ENCODE peak calls at places on chromosomes 6 and 20, in nine cellular contexts. K is fibroblast of lung, X is left ventricle myocardium inferior, B is astrocyte, M is GM20000, Z is A549, C is upper lobe of right lung, H is AG09319, L is left lung. R is an unnamed sample.

GRCh38 chr6:125533710-125534397 is 215.6 kb upstream of the HEY2 start:
- DNase-seq in X (no peak), M (no peak), K (no peak), C (no peak), Z (no peak), H (no peak), B (no peak), L (no peak), R (no peak)

GRCh38 chr6:95142661-95143060 is 434.7 kb upstream of the MANEA start:
- DNase-seq in C (no peak), B (no peak), H (no peak), X (no peak), L (no peak), M (no peak), Z (no peak), K (no peak), R (no peak)

GRCh38 chr6:27630727-27631613 is 158.1 kb upstream of the ZNF184 start:
- DNase-seq in X (no peak), Z (peak), H (no peak), M (peak), K (peak), L (no peak), C (peak), B (peak), R (no peak)

GRCh38 chr6:73134588-73134987 is 90.7 kb downstream of the KHDC1L start:
- DNase-seq in L (no peak), K (peak), Z (no peak), M (no peak), X (no peak), C (peak), B (no peak), H (no peak), R (no peak)

GRCh38 chr6:27644528-27644927 is 171.6 kb upstream of the ZNF184 start:
- DNase-seq in M (no peak), C (no peak), X (no peak), K (no peak), B (no peak), L (no peak), H (no peak), Z (no peak), R (no peak)

GRCh38 chr6:53263915-53264314 is 84.8 kb downstream of the ELOVL5 start:
- DNase-seq in Z (no peak), X (no peak), K (peak), B (peak), L (no peak), H (no peak), M (no peak), C (no peak), R (no peak)

GRCh38 chr6:118283759-118284158 is 264.3 kb upstream of the PLN start:
- DNase-seq in B (peak), K (peak), H (peak), C (no peak), X (no peak), L (no peak), Z (peak), M (peak), R (no peak)

GRCh38 chr20:61846741-61847419 is 218.8 kb downstream of the TAF4 start:
- DNase-seq in H (no peak), B (no peak), Z (no peak), X (no peak), K (no peak), M (no peak), C (no peak), L (no peak), R (no peak)

GRCh38 chr6:16524380-16524707 is 236.9 kb downstream of the ATXN1 start:
- DNase-seq in M (no peak), K (peak), X (no peak), H (no peak), C (no peak), Z (no peak), B (peak), L (no peak), R (no peak)

GRCh38 chr20:51416532-51417244 is 125.8 kb downstream of the NFATC2 start:
- DNase-seq in L (no peak), X (no peak), K (no peak), B (no peak), Z (no peak), M (no peak), C (no peak), H (no peak), R (no peak)

GRCh38 chr6:136487746-136488145 is 62.5 kb downstream of the MAP7 start:
- DNase-seq in M (no peak), B (no peak), C (no peak), X (no peak), Z (no peak), K (no peak), H (peak), L (no peak), R (no peak)

GRCh38 chr20:3092611-3093379 is 8.3 kb upstream of the AVP start:
- DNase-seq in X (no peak), M (peak), B (peak), Z (no peak), H (no peak), K (peak), C (no peak), L (no peak), R (peak)

GRCh38 chr6:142886431-142887170 is 58.4 kb downstream of the HIVEP2 start:
- DNase-seq in H (no peak), Z (no peak), M (no peak), L (no peak), B (peak), C (no peak), K (peak), X (no peak), R (no peak)

GRCh38 chr6:134678436-134678889 is 271.4 kb downstream of the ALDH8A1 start:
- DNase-seq in X (peak), Z (no peak), B (peak), H (no peak), C (no peak), L (no peak), K (peak), M (no peak), R (no peak)

GRCh38 chr6:106631356-106631755 is 2.0 kb downstream of the QRSL1 start:
- DNase-seq in H (no peak), X (no peak), C (no peak), Z (no peak), M (no peak), K (peak), L (no peak), B (no peak), R (no peak)

GRCh38 chr6:116405147-116405546 is 34.4 kb downstream of the DSE start:
- DNase-seq in Z (no peak), M (peak), C (no peak), X (no peak), B (peak), K (peak), L (no peak), H (peak), R (no peak)

GRCh38 chr20:32224463-32224862 is 16.8 kb downstream of the POFUT1 start:
- DNase-seq in B (no peak), M (no peak), X (no peak), H (no peak), C (no peak), L (no peak), K (no peak), Z (no peak), R (no peak)

GRCh38 chr20:62772994-62773858 is 23.0 kb upstream of the MRGBP start:
- DNase-seq in K (peak), B (peak), M (no peak), Z (no peak), X (no peak), C (no peak), H (peak), L (no peak), R (no peak)

GRCh38 chr6:89021629-89022028 is 58.2 kb upstream of the RNGTT start:
- DNase-seq in L (no peak), K (no peak), C (no peak), Z (no peak), M (no peak), B (no peak), H (no peak), X (no peak), R (no peak)

GRCh38 chr6:46849361-46849690 is 56.1 kb downstream of the MEP1A start:
- DNase-seq in X (no peak), M (no peak), Z (no peak), B (no peak), H (no peak), L (no peak), C (no peak), K (no peak), R (no peak)

GRCh38 chr20:57405236-57406016 is 14.2 kb downstream of the RBM38 start:
- DNase-seq in Z (no peak), K (no peak), B (no peak), M (no peak), X (no peak), L (no peak), C (no peak), H (no peak), R (no peak)

GRCh38 chr6:42279966-42280629 is 62.4 kb upstream of the MRPS10 start:
- DNase-seq in M (no peak), B (peak), H (no peak), C (peak), L (peak), X (peak), Z (no peak), K (peak), R (no peak)

GRCh38 chr6:16965679-16966078 is 136.2 kb upstream of the STMND1 start:
- DNase-seq in M (no peak), L (no peak), H (no peak), K (no peak), B (no peak), Z (no peak), X (no peak), C (no peak), R (no peak)

GRCh38 chr6:161181136-161181535 is 92.7 kb downstream of the AGPAT4 start:
- DNase-seq in K (no peak), Z (no peak), H (no peak), M (no peak), B (no peak), C (no peak), L (no peak), X (no peak), R (no peak)

GRCh38 chr20:674936-675452 is 608 bp downstream of the SCRT2 start:
- DNase-seq in H (no peak), M (no peak), C (no peak), L (no peak), K (no peak), X (no peak), Z (no peak), B (no peak), R (no peak)

GRCh38 chr6:18039481-18039880 is 52.0 kb upstream of the KIF13A start:
- DNase-seq in L (no peak), H (no peak), C (no peak), B (peak), X (no peak), Z (no peak), K (peak), M (no peak), R (no peak)

GRCh38 chr20:59581983-59582679 is 22.2 kb upstream of the PHACTR3 start:
- DNase-seq in L (no peak), M (no peak), H (no peak), X (no peak), Z (no peak), B (no peak), K (no peak), C (peak), R (no peak)

DNA sequence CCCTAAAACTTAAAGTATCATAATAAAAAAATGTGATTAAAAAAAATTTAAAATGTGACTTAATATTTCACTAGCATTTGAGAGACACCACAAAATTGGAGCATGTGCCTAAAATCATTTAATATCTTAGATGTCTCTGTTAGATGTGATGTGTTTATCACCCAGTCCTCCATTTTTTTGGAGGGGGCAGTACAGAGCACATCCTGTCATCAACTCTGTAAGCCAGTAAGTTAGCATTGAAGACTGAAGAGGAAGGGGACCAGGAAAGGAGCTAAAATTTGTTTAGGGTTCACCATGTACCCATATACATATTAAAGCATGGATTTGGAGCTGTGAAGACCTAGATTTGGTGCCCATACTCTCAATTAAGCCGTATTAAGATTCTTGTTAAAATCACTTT is 30.7 kb upstream of the ADIG start:
- DNase-seq in L (no peak), K (no peak), C (no peak), X (no peak), Z (peak), M (no peak), H (no peak), B (no peak), R (no peak)
- TF ChIP-seq CTCF in L (no peak), K (no peak), C (no peak), X (no peak), Z (no peak), M (no peak), H (no peak), B (peak), R (no peak)

GRCh38 chr6:2209226-2209809 is 36.1 kb downstream of the GMDS start:
- DNase-seq in C (no peak), K (peak), Z (no peak), M (peak), L (no peak), X (no peak), H (no peak), B (no peak), R (no peak)
- TF ChIP-seq CTCF in C (peak), K (peak), Z (peak), M (peak), L (no peak), X (peak), H (peak), B (peak), R (peak)

GRCh38 chr20:40606660-40607059 is 82.4 kb downstream of the MAFB start:
- DNase-seq in C (no peak), Z (no peak), M (no peak), H (no peak), B (no peak), L (no peak), X (no peak), K (no peak), R (no peak)
- TF ChIP-seq CTCF in C (no peak), Z (no peak), M (no peak), H (no peak), B (no peak), L (no peak), X (no peak), K (no peak), R (no peak)

GRCh38 chr6:37057678-37058077 is 52.2 kb downstream of the FGD2 start:
- DNase-seq in C (no peak), H (no peak), Z (no peak), X (no peak), B (no peak), K (no peak), M (no peak), L (no peak), R (no peak)

GRCh38 chr6:37060195-37060559 is 54.7 kb downstream of the FGD2 start:
- DNase-seq in H (no peak), M (no peak), L (no peak), C (no peak), X (no peak), B (no peak), K (no peak), Z (no peak), R (no peak)

GRCh38 chr6:37061157-37061804 is 55.8 kb downstream of the FGD2 start:
- DNase-seq in M (no peak), B (no peak), L (no peak), X (peak), Z (no peak), K (no peak), C (no peak), H (no peak), R (no peak)

GRCh38 chr6:37058084-37058586 is 52.7 kb downstream of the FGD2 start:
- DNase-seq in L (no peak), X (no peak), C (no peak), H (peak), B (peak), M (no peak), Z (no peak), K (peak), R (no peak)

DNA sequence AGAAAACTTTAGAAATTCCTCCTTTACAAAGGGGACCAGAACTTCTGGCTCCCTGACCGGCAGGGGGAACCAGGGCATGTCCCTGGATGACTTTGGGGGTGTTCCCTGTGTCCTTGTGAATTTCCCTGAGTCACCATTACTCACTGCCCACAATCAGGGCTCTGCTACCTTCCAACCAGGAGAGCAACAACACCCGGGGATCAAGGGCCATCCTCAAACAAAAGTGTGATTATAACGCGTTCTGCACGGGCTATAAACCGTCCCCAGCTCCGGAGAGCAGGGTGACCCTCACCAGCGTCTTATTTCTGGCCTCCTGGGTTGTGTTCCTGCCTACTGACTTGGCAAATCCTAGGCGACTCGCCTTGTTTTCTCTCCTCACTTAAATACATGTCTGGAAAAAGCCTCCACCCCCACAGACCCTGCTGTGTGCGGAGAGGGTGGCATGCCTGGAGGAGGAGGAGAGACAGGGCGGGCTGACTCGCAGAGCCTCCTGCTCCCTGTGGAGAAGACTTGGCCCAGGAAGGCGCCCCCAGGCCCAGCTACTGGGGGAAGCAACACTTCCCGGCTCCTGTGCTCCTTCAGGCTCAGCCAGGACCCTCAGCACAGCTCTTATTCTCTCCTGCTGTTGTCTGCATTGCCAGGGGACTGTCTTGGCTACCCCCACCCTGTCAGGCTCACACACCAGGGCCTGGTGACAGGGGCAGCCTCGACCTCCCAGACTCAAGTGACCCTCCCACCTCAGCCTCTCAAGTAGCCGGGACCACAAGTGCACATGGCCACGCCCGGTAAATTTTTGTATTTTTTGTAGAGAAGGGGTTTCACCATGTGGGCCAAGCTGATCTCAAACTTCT is 54.1 kb downstream of the FGD2 start:
- DNase-seq in Z (peak), H (peak), B (peak), M (no peak), L (peak), K (peak), X (peak), C (peak), R (no peak)
- TF ChIP-seq CTCF in Z (peak), H (peak), B (peak), M (no peak), L (peak), K (peak), X (peak), C (peak), R (no peak)

GRCh38 chr6:36840471-36841461 is 1.5 kb upstream of the CPNE5 start:
- DNase-seq in B (no peak), Z (no peak), K (no peak), X (peak), C (no peak), L (no peak), H (no peak), M (peak), R (peak)

GRCh38 chr6:36837686-36838085 is 1.6 kb downstream of the CPNE5 start:
- DNase-seq in M (no peak), K (no peak), Z (no peak), C (no peak), L (no peak), H (no peak), X (no peak), B (no peak), R (no peak)

GRCh38 chr6:36838896-36839818 is at the start of gene CPNE5:
- DNase-seq in C (no peak), H (no peak), M (no peak), K (no peak), X (peak), B (no peak), L (no peak), Z (no peak), R (no peak)

GRCh38 chr6:36841756-36842155 is 2.5 kb upstream of the CPNE5 start:
- DNase-seq in H (no peak), K (no peak), M (no peak), B (no peak), L (no peak), Z (no peak), C (no peak), X (no peak), R (no peak)

DNA sequence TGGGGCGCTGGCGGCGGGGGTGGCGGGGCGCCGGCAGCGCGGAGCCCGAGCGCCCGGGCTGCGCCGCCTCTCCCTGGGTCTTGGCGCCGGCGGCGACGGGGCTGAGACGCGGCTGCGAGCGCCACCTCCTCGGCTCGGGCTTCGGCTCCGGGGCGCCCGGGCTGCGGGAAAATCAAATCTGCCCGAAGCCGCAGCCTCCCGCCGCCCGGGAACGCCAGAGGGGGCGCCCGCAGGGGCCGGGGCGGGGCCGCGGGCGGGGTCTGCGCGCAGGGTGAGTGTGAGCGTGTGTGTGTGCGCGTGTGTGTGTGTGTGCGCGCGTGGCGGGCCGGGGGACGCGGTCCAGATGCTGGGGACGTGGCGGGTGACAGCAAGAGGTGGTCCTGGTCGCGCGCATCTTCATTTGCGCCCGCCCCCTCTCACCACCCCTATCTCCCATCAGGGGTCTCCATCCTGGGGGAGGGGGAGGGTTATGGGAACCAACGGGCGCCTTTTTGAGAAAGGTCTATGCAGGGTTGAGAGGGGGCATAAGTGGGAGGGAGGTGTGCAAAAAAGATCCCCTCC is 655 bp upstream of the CPNE5 start:
- DNase-seq in H (no peak), B (no peak), Z (peak), C (no peak), X (peak), L (no peak), M (peak), K (no peak), R (peak)
- TF ChIP-seq CTCF in H (no peak), B (no peak), Z (peak), C (peak), X (peak), L (no peak), M (peak), K (peak), R (no peak)

DNA sequence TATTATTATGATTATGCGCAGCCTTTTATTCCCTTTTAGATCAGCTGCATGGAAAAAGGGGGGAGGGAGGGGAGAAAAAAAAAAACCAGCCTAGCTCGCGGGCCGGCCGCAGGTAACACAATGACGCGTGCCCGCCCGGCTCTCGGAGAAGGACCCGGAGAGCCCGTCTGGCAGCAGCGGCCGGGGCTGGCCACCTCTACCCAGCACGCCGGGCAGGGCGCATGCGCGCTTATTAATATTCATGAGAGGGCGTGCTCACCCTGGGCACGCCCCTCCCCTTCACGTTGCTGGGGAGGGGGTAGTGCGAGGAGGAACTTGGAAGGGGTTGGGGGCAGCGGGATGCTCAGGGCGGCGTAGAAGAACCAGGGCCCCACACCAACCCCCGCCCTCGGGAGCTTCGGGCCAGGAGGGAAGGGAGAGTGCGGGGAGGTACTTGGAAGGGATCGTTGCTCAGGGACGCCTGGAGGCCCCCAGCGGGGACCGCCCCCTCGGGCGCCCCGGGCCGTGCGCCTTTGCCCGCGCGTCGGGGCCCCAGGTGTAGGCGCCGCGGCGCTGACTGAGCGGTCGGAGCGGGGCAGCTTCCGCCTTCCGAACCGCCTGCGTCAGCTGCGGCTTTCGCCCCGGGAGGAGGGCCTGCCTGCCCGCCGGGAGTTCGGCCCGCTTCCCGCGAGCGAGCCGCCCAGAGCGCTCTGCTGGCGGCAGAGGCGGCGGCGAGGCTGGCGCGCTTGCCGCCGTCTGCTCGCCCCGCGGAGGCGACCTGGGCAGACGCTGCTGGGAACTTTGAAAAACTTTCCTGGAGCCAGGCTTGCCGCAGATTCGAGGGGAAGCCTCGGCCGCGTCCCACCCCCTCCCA is at the start of gene JAG1:
- DNase-seq in H (peak), B (peak), M (peak), C (peak), Z (peak), K (peak), X (peak), L (peak), R (peak)
- TF ChIP-seq CTCF in H (no peak), B (no peak), M (no peak), C (no peak), Z (no peak), K (no peak), X (no peak), L (no peak), R (no peak)

GRCh38 chr6:50264995-50265571 is 215.4 kb upstream of the DEFB112 start:
- DNase-seq in C (no peak), L (no peak), K (no peak), X (no peak), M (no peak), H (no peak), Z (no peak), B (no peak), R (no peak)
- TF ChIP-seq CTCF in C (peak), L (no peak), K (no peak), X (no peak), M (peak), H (no peak), Z (no peak), B (no peak), R (no peak)